ENCODE peak calls at places on chromosomes 5 and 9, in five cellular contexts. Z is NCI-H748 treated with DMSO at 0.1 percent for 48 hours; P is NCI-H82; N is hypothalamus; S is stimulated activated CD8-positive, alpha-beta memory T cell treated with anti-CD3 and anti-CD28 coated beads, Interleukin-7, amount 100 ng/mL, for 24 hours. K is an unnamed sample.

GRCh38 chr5:66757219-66757833 is 161.1 kb downstream of the MAST4 start:
- DNase-seq in Z (peak), P (peak), N (no peak), S (no peak), K (no peak)

GRCh38 chr5:157167219-157167621 is 1.2 kb upstream of the GARIN3 start:
- DNase-seq in Z (no peak), P (peak), N (no peak), S (no peak), K (no peak)

GRCh38 chr9:111431684-111432083 is 52.5 kb downstream of the ECPAS start:
- DNase-seq in Z (no peak), P (no peak), N (no peak), S (no peak), K (no peak)

GRCh38 chr5:44536650-44537260 is 147.5 kb upstream of the FGF10 start:
- DNase-seq in Z (peak), P (peak), N (no peak), S (no peak), K (peak)

GRCh38 chr5:81151546-81151945 is 81.6 kb upstream of the CKMT2 start:
- DNase-seq in Z (no peak), P (no peak), N (no peak), S (no peak), K (no peak)

GRCh38 chr5:97094579-97095317 is 47.7 kb downstream of the LIX1 start:
- DNase-seq in Z (no peak), P (no peak), N (no peak), S (no peak), K (no peak)

GRCh38 chr5:88660947-88661869 is 221.8 kb downstream of the MEF2C start:
- DNase-seq in Z (peak), P (peak), N (peak), S (no peak), K (peak)

GRCh38 chr9:133139246-133140173 is 18.5 kb upstream of the RALGDS start:
- DNase-seq in Z (no peak), P (no peak), N (no peak), S (no peak), K (no peak)

GRCh38 chr5:150598046-150598445 is 42.4 kb upstream of the SYNPO start:
- DNase-seq in Z (no peak), P (no peak), N (no peak), S (no peak), K (no peak)

GRCh38 chr9:122382901-122383850 is 12.4 kb downstream of the PTGS1 start:
- DNase-seq in Z (no peak), P (no peak), N (no peak), S (no peak), K (no peak)

GRCh38 chr5:65359569-65359968 is 122.2 kb downstream of the ADAMTS6 start:
- DNase-seq in Z (no peak), P (no peak), N (no peak), S (no peak), K (no peak)

GRCh38 chr5:132065351-132065937 is 5.0 kb downstream of the IL3 start:
- DNase-seq in Z (peak), P (peak), N (no peak), S (no peak), K (no peak)

GRCh38 chr5:175876107-175876506 is 4.7 kb downstream of the CPLX2 start:
- DNase-seq in Z (no peak), P (no peak), N (no peak), S (no peak), K (no peak)

GRCh38 chr9:97853056-97853843 is at the start of gene FOXE1:
- DNase-seq in Z (peak), P (peak), N (no peak), S (no peak), K (no peak)

GRCh38 chr9:125428060-125428481 is 166.4 kb downstream of the GAPVD1 start:
- DNase-seq in Z (no peak), P (peak), N (no peak), S (no peak), K (no peak)

GRCh38 chr5:124156408-124157027 is 589.9 kb downstream of the ZNF608 start:
- DNase-seq in Z (no peak), P (no peak), N (no peak), S (no peak), K (no peak)

GRCh38 chr9:108439967-108440366 is 415.8 kb downstream of the ACTL7B start:
- DNase-seq in Z (no peak), P (peak), N (no peak), S (no peak), K (no peak)

GRCh38 chr9:123741214-123741613 is 188.7 kb downstream of the DENND1A start:
- DNase-seq in Z (no peak), P (no peak), N (no peak), S (no peak), K (no peak)

GRCh38 chr9:114889802-114890224 is 40.6 kb downstream of the TNFSF8 start:
- DNase-seq in Z (no peak), P (no peak), N (no peak), S (no peak), K (no peak)

GRCh38 chr9:110072597-110073355 is 135.2 kb downstream of the C9orf152 start:
- DNase-seq in Z (no peak), P (no peak), N (no peak), S (no peak), K (no peak)

GRCh38 chr5:17398439-17398838 is 99.6 kb upstream of the TAF11L2 start:
- DNase-seq in Z (no peak), P (peak), N (no peak), S (no peak), K (no peak)

GRCh38 chr5:178232124-178232919 is at the start of gene PHYKPL:
- DNase-seq in Z (peak), P (peak), N (peak), S (peak), K (peak)

GRCh38 chr5:61617995-61618525 is 286.0 kb downstream of the ZSWIM6 start:
- DNase-seq in Z (no peak), P (peak), N (no peak), S (no peak), K (no peak)

GRCh38 chr9:115209601-115210306 is 91.8 kb upstream of the TNC start:
- DNase-seq in Z (no peak), P (no peak), N (no peak), S (no peak), K (no peak)

GRCh38 chr9:98075332-98075805 is 18.8 kb downstream of the NANS start:
- DNase-seq in Z (no peak), P (peak), N (no peak), S (no peak), K (no peak)

GRCh38 chr5:168708301-168708695 is 129.1 kb upstream of the PANK3 start:
- DNase-seq in Z (no peak), P (peak), N (no peak), S (no peak), K (no peak)

GRCh38 chr9:123761905-123762605 is 167.9 kb downstream of the DENND1A start:
- DNase-seq in Z (no peak), P (no peak), N (no peak), S (no peak), K (no peak)

K was measured in CMK.